ENCODE peak calls at places on chromosomes 12 and 14, in five cellular contexts. One of them, this sample, is unnamed.

GRCh38 chr12:91493308-91493707 is 310.7 kb upstream of the DCN start:
- DNase-seq in HFF-Myc: no peak
- DNase-seq in NCI-H1694: no peak
- DNase-seq in EL: no peak
- DNase-seq in Panc1: no peak
- DNase-seq in this sample: no peak

GRCh38 chr12:121513464-121514183 is 67.2 kb downstream of the KDM2B start:
- DNase-seq in NCI-H1694: no peak
- DNase-seq in Panc1: no peak
- DNase-seq in HFF-Myc: no peak
- DNase-seq in EL: peak; percentile 22
- DNase-seq in this sample: no peak

GRCh38 chr14:74457511-74457910 is 31.5 kb upstream of the SYNDIG1L start:
- DNase-seq in Panc1: no peak
- DNase-seq in HFF-Myc: no peak
- DNase-seq in NCI-H1694: no peak
- DNase-seq in EL: no peak
- DNase-seq in this sample: no peak

GRCh38 chr12:77754086-77754485 is 76.6 kb upstream of the NAV3 start:
- DNase-seq in EL: no peak
- DNase-seq in Panc1: no peak
- DNase-seq in NCI-H1694: no peak
- DNase-seq in HFF-Myc: no peak
- DNase-seq in this sample: no peak

GRCh38 chr12:6195665-6196535 is 4.3 kb upstream of the CD9 start:
- DNase-seq in Panc1: peak; percentile 87
- DNase-seq in NCI-H1694: peak; percentile 90
- DNase-seq in EL: peak; percentile 87
- DNase-seq in HFF-Myc: peak; percentile 79
- DNase-seq in this sample: peak; percentile 69

GRCh38 chr14:53368714-53369191 is 215.6 kb upstream of the DDHD1 start:
- DNase-seq in EL: peak; percentile 83
- DNase-seq in HFF-Myc: peak; percentile 81
- DNase-seq in NCI-H1694: no peak
- DNase-seq in Panc1: no peak
- DNase-seq in this sample: peak; percentile 84

GRCh38 chr12:122064034-122064777 is 14.3 kb upstream of the MLXIP start:
- DNase-seq in Panc1: no peak
- DNase-seq in HFF-Myc: peak; percentile 91
- DNase-seq in EL: peak; percentile 94
- DNase-seq in NCI-H1694: peak; percentile 55
- DNase-seq in this sample: peak; percentile 91

GRCh38 chr12:112340983-112341840 is 41.0 kb downstream of the HECTD4 start:
- DNase-seq in HFF-Myc: no peak
- DNase-seq in NCI-H1694: peak; percentile 10
- DNase-seq in Panc1: no peak
- DNase-seq in EL: no peak
- DNase-seq in this sample: no peak

GRCh38 chr12:93090768-93091172 is 161.7 kb upstream of the EEA1 start:
- DNase-seq in EL: peak; percentile 75
- DNase-seq in NCI-H1694: no peak
- DNase-seq in HFF-Myc: peak; percentile 33
- DNase-seq in Panc1: peak; percentile 28
- DNase-seq in this sample: peak; percentile 16

GRCh38 chr12:55829967-55830600 is 697 bp upstream of the DNAJC14 start:
- DNase-seq in EL: no peak
- DNase-seq in HFF-Myc: no peak
- DNase-seq in NCI-H1694: no peak
- DNase-seq in Panc1: no peak
- DNase-seq in this sample: no peak

GRCh38 chr12:77837876-77838291 is 7.2 kb downstream of the NAV3 start:
- DNase-seq in Panc1: no peak
- DNase-seq in EL: no peak
- DNase-seq in NCI-H1694: no peak
- DNase-seq in HFF-Myc: no peak
- DNase-seq in this sample: peak; percentile 10

GRCh38 chr12:127182018-127182417 is 1085.0 kb upstream of the TMEM132C start:
- DNase-seq in Panc1: no peak
- DNase-seq in NCI-H1694: no peak
- DNase-seq in HFF-Myc: no peak
- DNase-seq in EL: no peak
- DNase-seq in this sample: no peak

GRCh38 chr12:47900480-47901129 is 4.2 kb downstream of the VDR start:
- DNase-seq in Panc1: no peak
- DNase-seq in EL: no peak
- DNase-seq in HFF-Myc: no peak
- DNase-seq in NCI-H1694: no peak
- DNase-seq in this sample: no peak

GRCh38 chr14:33026850-33027420 is 88.3 kb downstream of the NPAS3 start:
- DNase-seq in NCI-H1694: no peak
- DNase-seq in Panc1: no peak
- DNase-seq in HFF-Myc: no peak
- DNase-seq in EL: peak; percentile 1
- DNase-seq in this sample: peak; percentile 2

GRCh38 chr12:84922721-84923120 is 10.1 kb upstream of the SLC6A15 start:
- DNase-seq in Panc1: no peak
- DNase-seq in NCI-H1694: no peak
- DNase-seq in HFF-Myc: no peak
- DNase-seq in EL: no peak
- DNase-seq in this sample: peak; percentile 67

GRCh38 chr14:91963465-91963864 is 16.0 kb upstream of the FBLN5 start:
- DNase-seq in NCI-H1694: no peak
- DNase-seq in HFF-Myc: no peak
- DNase-seq in Panc1: no peak
- DNase-seq in EL: no peak
- DNase-seq in this sample: peak; percentile 78

GRCh38 chr12:10048531-10048930 is 18.0 kb downstream of the CLEC9A start:
- DNase-seq in NCI-H1694: no peak
- DNase-seq in EL: no peak
- DNase-seq in Panc1: no peak
- DNase-seq in HFF-Myc: no peak
- DNase-seq in this sample: no peak

GRCh38 chr14:34220921-34221320 is 241.1 kb downstream of the SPTSSA start:
- DNase-seq in HFF-Myc: no peak
- DNase-seq in NCI-H1694: no peak
- DNase-seq in EL: no peak
- DNase-seq in Panc1: no peak
- DNase-seq in this sample: no peak

GRCh38 chr12:18068355-18068754 is 21.6 kb downstream of the RERGL start:
- DNase-seq in NCI-H1694: no peak
- DNase-seq in Panc1: no peak
- DNase-seq in EL: no peak
- DNase-seq in HFF-Myc: no peak
- DNase-seq in this sample: no peak

GRCh38 chr14:53365516-53366130 is 212.5 kb upstream of the DDHD1 start:
- DNase-seq in NCI-H1694: no peak
- DNase-seq in EL: no peak
- DNase-seq in HFF-Myc: no peak
- DNase-seq in Panc1: no peak
- DNase-seq in this sample: no peak

GRCh38 chr14:100782516-100783320 is 43.2 kb upstream of the MEG3 start:
- DNase-seq in Panc1: no peak
- DNase-seq in HFF-Myc: no peak
- DNase-seq in NCI-H1694: no peak
- DNase-seq in EL: no peak
- DNase-seq in this sample: no peak

GRCh38 chr12:6177593-6178358 is 22.4 kb upstream of the CD9 start:
- DNase-seq in EL: no peak
- DNase-seq in NCI-H1694: no peak
- DNase-seq in HFF-Myc: no peak
- DNase-seq in Panc1: no peak
- DNase-seq in this sample: no peak

GRCh38 chr14:35754671-35755070 is 54.4 kb downstream of the RALGAPA1 start:
- DNase-seq in EL: no peak
- DNase-seq in NCI-H1694: no peak
- DNase-seq in HFF-Myc: no peak
- DNase-seq in Panc1: no peak
- DNase-seq in this sample: no peak